ENCODE peak calls at places on chromosomes 1 and 21, in nine cellular contexts. B is activated naive CD4-positive, alpha-beta T cell treated with anti-CD3 and anti-CD28 coated beads for 36 hours; Q is stimulated activated CD4-positive, alpha-beta T cell treated with anti-CD3 and anti-CD28 coated beads, Interleukin-12 subunit alpha, Interleukin-12 subunit beta, amount 100 ng/mL, for 48 hours; P is amniotic stem cell; T is H54; Z is activated gamma-delta T cell; M is kidney glomerular epithelial cell; S is psoas muscle; F is bronchial epithelial cell. X is an unnamed sample.

GRCh38 chr1:97433520-97434175 is 487.2 kb downstream of the DPYD start:
- DNase-seq in B (no peak), Q (no peak), P (peak; percentile 42), T (no peak), Z (no peak), M (no peak), S (no peak), F (peak; percentile 75), X (no peak)

GRCh38 chr1:19387045-19387467 is 74.9 kb downstream of the SLC66A1 start:
- DNase-seq in B (no peak), Q (no peak), P (no peak), T (no peak), Z (no peak), M (no peak), S (no peak), F (no peak), X (no peak)

GRCh38 chr1:112694363-112694929 is 12.5 kb downstream of the RHOC start:
- DNase-seq in B (no peak), Q (no peak), P (no peak), T (no peak), Z (no peak), M (no peak), S (no peak), F (no peak), X (no peak)

GRCh38 chr21:34037446-34037845 is 35.9 kb upstream of the MRPS6 start:
- DNase-seq in B (no peak), Q (no peak), P (peak; percentile 14), T (peak; percentile 30), Z (no peak), M (peak; percentile 70), S (no peak), F (peak; percentile 90), X (no peak)

GRCh38 chr1:244435562-244436205 is 16.0 kb downstream of the ADSS2 start:
- DNase-seq in B (peak; percentile 31), Q (no peak), P (peak; percentile 63), T (no peak), Z (no peak), M (peak; percentile 6), S (no peak), F (peak; percentile 68), X (peak; percentile 40)

GRCh38 chr1:45765999-45766792 is 15.7 kb upstream of the IPP start:
- DNase-seq in B (no peak), Q (no peak), P (no peak), T (no peak), Z (no peak), M (no peak), S (no peak), F (no peak), X (no peak)

GRCh38 chr1:211548321-211549091 is 30.5 kb downstream of the SLC30A1 start:
- DNase-seq in B (peak; percentile 57), Q (no peak), P (no peak), T (no peak), Z (no peak), M (no peak), S (no peak), F (peak; percentile 56), X (no peak)

GRCh38 chr21:28587748-28588147 is 404.9 kb downstream of the LTN1 start:
- DNase-seq in B (no peak), Q (no peak), P (no peak), T (no peak), Z (no peak), M (no peak), S (no peak), F (peak; percentile 22), X (no peak)

GRCh38 chr1:246733706-246734105 is 9.5 kb downstream of the SCCPDH start:
- DNase-seq in B (no peak), Q (no peak), P (no peak), T (no peak), Z (no peak), M (no peak), S (no peak), F (no peak), X (no peak)

GRCh38 chr1:7265771-7266371 is 480.6 kb downstream of the CAMTA1 start:
- DNase-seq in B (no peak), Q (no peak), P (peak; percentile 12), T (peak; percentile 51), Z (no peak), M (peak; percentile 93), S (no peak), F (peak; percentile 99), X (no peak)

GRCh38 chr1:227447531-227447990 is 115.8 kb upstream of the ZNF678 start:
- DNase-seq in B (no peak), Q (no peak), P (no peak), T (no peak), Z (no peak), M (no peak), S (peak; percentile 66), F (no peak), X (no peak)

GRCh38 chr1:180256353-180257027 is 26.4 kb downstream of the LHX4 start:
- DNase-seq in B (no peak), Q (no peak), P (no peak), T (no peak), Z (no peak), M (no peak), S (peak; percentile 33), F (no peak), X (no peak)

GRCh38 chr1:190563230-190563629 is 85.6 kb upstream of the BRINP3 start:
- DNase-seq in B (no peak), Q (no peak), P (no peak), T (no peak), Z (no peak), M (no peak), S (peak; percentile 29), F (no peak), X (no peak)

GRCh38 chr1:175564119-175564518 is 179.3 kb downstream of the TNR start:
- DNase-seq in B (no peak), Q (no peak), P (no peak), T (no peak), Z (no peak), M (no peak), S (no peak), F (no peak), X (no peak)

GRCh38 chr21:45357436-45358260 is 47.3 kb upstream of the COL18A1 start:
- DNase-seq in B (no peak), Q (no peak), P (no peak), T (no peak), Z (no peak), M (no peak), S (peak; percentile 75), F (no peak), X (no peak)

GRCh38 chr1:96843196-96843595 is 121.6 kb downstream of the PTBP2 start:
- DNase-seq in B (no peak), Q (no peak), P (no peak), T (no peak), Z (no peak), M (no peak), S (no peak), F (no peak), X (no peak)

GRCh38 chr1:11147371-11147770 is 41.8 kb upstream of the ANGPTL7 start:
- DNase-seq in B (no peak), Q (no peak), P (peak; percentile 38), T (no peak), Z (no peak), M (no peak), S (no peak), F (peak; percentile 74), X (no peak)

GRCh38 chr21:45995686-45996179 is 14.2 kb downstream of the COL6A1 start:
- DNase-seq in B (no peak), Q (no peak), P (no peak), T (no peak), Z (no peak), M (no peak), S (peak; percentile 52), F (no peak), X (peak; percentile 28)

GRCh38 chr1:185813401-185813979 is 79.3 kb downstream of the HMCN1 start:
- DNase-seq in B (peak; percentile 19), Q (no peak), P (peak; percentile 42), T (no peak), Z (no peak), M (peak; percentile 65), S (no peak), F (peak; percentile 65), X (no peak)

X was measured in stimulated activated naive CD8-positive, alpha-beta T cell treated with anti-CD3 and anti-CD28 coated beads, Interleukin-15, Interleukin-2, amounts not matched to agents 100 U/mL and 50 U/mL, for 24 hours.